ENCODE peak calls at places on chromosome 12, in eight cellular contexts. Y is transverse colon; W is stimulated activated CD4-positive, alpha-beta T cell treated with anti-CD3 and anti-CD28 coated beads, Interleukin-2, amount 100 ng/mL, for 48 hours; K is GM04504; X is right cardiac atrium; T is mucosa of descending colon; R is COLO829; I is KBM-7. Z is an unnamed sample.
A peak's percentile ranks its signal among the peaks of the same experiment; 100 is the strongest.

GRCh38 chr12:1391722-1392121 is 202.7 kb downstream of the FBXL14 start:
- DNase-seq in K (no peak), T (no peak), I (no peak), R (no peak), Y (no peak), X (no peak), W (no peak), Z (no peak)

GRCh38 chr12:70609203-70609602 is 28.0 kb downstream of the PTPRB start:
- DNase-seq in Y (no peak), T (peak; percentile 10), I (no peak), K (no peak), R (no peak), W (no peak), X (no peak), Z (no peak)

GRCh38 chr12:111444706-111445310 is 39.1 kb downstream of the SH2B3 start:
- DNase-seq in X (peak; percentile 70), R (no peak), I (peak; percentile 82), T (peak; percentile 66), K (no peak), W (peak; percentile 75), Y (peak; percentile 80), Z (peak; percentile 90)

GRCh38 chr12:79535751-79536150 is 155.0 kb downstream of the PAWR start:
- DNase-seq in Y (no peak), K (no peak), R (no peak), W (no peak), X (no peak), T (no peak), I (no peak), Z (no peak)

GRCh38 chr12:110502449-110502738 is 263 bp downstream of the RAD9B start:
- DNase-seq in T (no peak), K (no peak), R (no peak), I (no peak), W (no peak), X (no peak), Y (no peak), Z (no peak)

GRCh38 chr12:91617830-91618229 is 435.2 kb upstream of the DCN start:
- DNase-seq in W (no peak), I (no peak), T (no peak), Y (no peak), R (no peak), K (no peak), X (no peak), Z (no peak)

GRCh38 chr12:108613548-108613947 is 15.7 kb upstream of the TMEM119 start:
- DNase-seq in I (no peak), Y (no peak), K (no peak), R (no peak), X (no peak), T (no peak), W (no peak), Z (no peak)

GRCh38 chr12:43316506-43316905 is 235.5 kb downstream of the ADAMTS20 start:
- DNase-seq in X (no peak), K (no peak), W (no peak), R (no peak), T (no peak), I (no peak), Y (no peak), Z (no peak)

GRCh38 chr12:47277972-47278448 is 198.3 kb upstream of the AMIGO2 start:
- DNase-seq in X (no peak), I (peak; percentile 53), R (peak; percentile 90), Y (no peak), W (no peak), K (peak; percentile 70), T (no peak), Z (peak; percentile 29)